ENCODE peak calls at places on chromosomes 12 and 14, in ten cellular contexts. One of them, this sample, is unnamed.
A peak's percentile ranks its signal among the peaks of the same experiment; 100 is the strongest.

GRCh38 chr12:27554003-27554402 is 30.0 kb downstream of the PPFIBP1 start:
- DNase-seq in NCI-H460: no peak
- DNase-seq in kidney epithelial cell: no peak
- DNase-seq in T-helper 1 cell: no peak
- DNase-seq in left colon: no peak
- DNase-seq in T-helper 2 cell: no peak
- DNase-seq in gastrocnemius medialis: no peak
- DNase-seq in mucosa of descending colon: no peak
- DNase-seq in fibroblast of mammary gland: no peak
- DNase-seq in brain microvascular endothelial cell: no peak
- DNase-seq in this sample: no peak

GRCh38 chr12:32034045-32034444 is 72.6 kb upstream of the BICD1 start:
- DNase-seq in NCI-H460: no peak
- DNase-seq in kidney epithelial cell: no peak
- DNase-seq in T-helper 1 cell: no peak
- DNase-seq in left colon: no peak
- DNase-seq in T-helper 2 cell: no peak
- DNase-seq in gastrocnemius medialis: no peak
- DNase-seq in mucosa of descending colon: no peak
- DNase-seq in fibroblast of mammary gland: no peak
- DNase-seq in brain microvascular endothelial cell: no peak
- DNase-seq in this sample: no peak

GRCh38 chr14:85416771-85417170 is 113.2 kb upstream of the FLRT2 start:
- DNase-seq in NCI-H460: peak; percentile 76
- DNase-seq in kidney epithelial cell: no peak
- DNase-seq in T-helper 1 cell: no peak
- DNase-seq in left colon: no peak
- DNase-seq in T-helper 2 cell: no peak
- DNase-seq in gastrocnemius medialis: no peak
- DNase-seq in mucosa of descending colon: no peak
- DNase-seq in fibroblast of mammary gland: peak; percentile 84
- DNase-seq in brain microvascular endothelial cell: peak; percentile 80
- DNase-seq in this sample: no peak

GRCh38 chr12:52070243-52070925 is 606 bp downstream of the ATG101 start:
- DNase-seq in NCI-H460: no peak
- DNase-seq in kidney epithelial cell: no peak
- DNase-seq in T-helper 1 cell: no peak
- DNase-seq in left colon: no peak
- DNase-seq in T-helper 2 cell: no peak
- DNase-seq in gastrocnemius medialis: no peak
- DNase-seq in mucosa of descending colon: no peak
- DNase-seq in fibroblast of mammary gland: no peak
- DNase-seq in brain microvascular endothelial cell: no peak
- DNase-seq in this sample: no peak

GRCh38 chr14:99118046-99118721 is 153.8 kb downstream of the BCL11B start:
- DNase-seq in NCI-H460: no peak
- DNase-seq in kidney epithelial cell: no peak
- DNase-seq in T-helper 1 cell: no peak
- DNase-seq in left colon: no peak
- DNase-seq in T-helper 2 cell: no peak
- DNase-seq in gastrocnemius medialis: no peak
- DNase-seq in mucosa of descending colon: no peak
- DNase-seq in fibroblast of mammary gland: no peak
- DNase-seq in brain microvascular endothelial cell: no peak
- DNase-seq in this sample: no peak

GRCh38 chr12:124207617-124208016 is 87.3 kb upstream of the RFLNA start:
- DNase-seq in NCI-H460: no peak
- DNase-seq in kidney epithelial cell: no peak
- DNase-seq in T-helper 1 cell: no peak
- DNase-seq in left colon: no peak
- DNase-seq in T-helper 2 cell: no peak
- DNase-seq in gastrocnemius medialis: no peak
- DNase-seq in mucosa of descending colon: no peak
- DNase-seq in fibroblast of mammary gland: no peak
- DNase-seq in brain microvascular endothelial cell: no peak
- DNase-seq in this sample: no peak

GRCh38 chr14:58106446-58106845 is 45.6 kb downstream of the ARMH4 start:
- DNase-seq in NCI-H460: no peak
- DNase-seq in kidney epithelial cell: no peak
- DNase-seq in T-helper 1 cell: no peak
- DNase-seq in left colon: no peak
- DNase-seq in T-helper 2 cell: no peak
- DNase-seq in gastrocnemius medialis: no peak
- DNase-seq in mucosa of descending colon: no peak
- DNase-seq in fibroblast of mammary gland: no peak
- DNase-seq in brain microvascular endothelial cell: no peak
- DNase-seq in this sample: no peak

GRCh38 chr14:74035556-74035955 is 16.4 kb downstream of the BBOF1 start:
- DNase-seq in NCI-H460: no peak
- DNase-seq in kidney epithelial cell: no peak
- DNase-seq in T-helper 1 cell: no peak
- DNase-seq in left colon: no peak
- DNase-seq in T-helper 2 cell: no peak
- DNase-seq in gastrocnemius medialis: no peak
- DNase-seq in mucosa of descending colon: no peak
- DNase-seq in fibroblast of mammary gland: peak; percentile 77
- DNase-seq in brain microvascular endothelial cell: peak; percentile 32
- DNase-seq in this sample: no peak

GRCh38 chr14:90056821-90057220 is 5.0 kb upstream of the KCNK13 start:
- DNase-seq in NCI-H460: no peak
- DNase-seq in kidney epithelial cell: no peak
- DNase-seq in T-helper 1 cell: no peak
- DNase-seq in left colon: no peak
- DNase-seq in T-helper 2 cell: no peak
- DNase-seq in gastrocnemius medialis: no peak
- DNase-seq in mucosa of descending colon: no peak
- DNase-seq in fibroblast of mammary gland: no peak
- DNase-seq in brain microvascular endothelial cell: no peak
- DNase-seq in this sample: no peak

GRCh38 chr12:24109381-24110039 is 160.0 kb upstream of the SOX5 start:
- DNase-seq in NCI-H460: peak; percentile 3
- DNase-seq in kidney epithelial cell: no peak
- DNase-seq in T-helper 1 cell: peak; percentile 0
- DNase-seq in left colon: no peak
- DNase-seq in T-helper 2 cell: no peak
- DNase-seq in gastrocnemius medialis: no peak
- DNase-seq in mucosa of descending colon: no peak
- DNase-seq in fibroblast of mammary gland: peak; percentile 43
- DNase-seq in brain microvascular endothelial cell: no peak
- DNase-seq in this sample: no peak

GRCh38 chr12:129069886-129070285 is 216.6 kb downstream of the GLT1D1 start:
- DNase-seq in NCI-H460: no peak
- DNase-seq in kidney epithelial cell: no peak
- DNase-seq in T-helper 1 cell: no peak
- DNase-seq in left colon: no peak
- DNase-seq in T-helper 2 cell: no peak
- DNase-seq in gastrocnemius medialis: no peak
- DNase-seq in mucosa of descending colon: no peak
- DNase-seq in fibroblast of mammary gland: no peak
- DNase-seq in brain microvascular endothelial cell: no peak
- DNase-seq in this sample: no peak

GRCh38 chr12:15256760-15257159 is 35.5 kb upstream of the RERG start:
- DNase-seq in NCI-H460: no peak
- DNase-seq in kidney epithelial cell: no peak
- DNase-seq in T-helper 1 cell: no peak
- DNase-seq in left colon: no peak
- DNase-seq in T-helper 2 cell: no peak
- DNase-seq in gastrocnemius medialis: peak; percentile 54
- DNase-seq in mucosa of descending colon: no peak
- DNase-seq in fibroblast of mammary gland: peak; percentile 93
- DNase-seq in brain microvascular endothelial cell: no peak
- DNase-seq in this sample: no peak

GRCh38 chr12:102811125-102811737 is 105.8 kb downstream of the PAH start:
- DNase-seq in NCI-H460: peak; percentile 28
- DNase-seq in kidney epithelial cell: no peak
- DNase-seq in T-helper 1 cell: peak; percentile 10
- DNase-seq in left colon: peak; percentile 5
- DNase-seq in T-helper 2 cell: no peak
- DNase-seq in gastrocnemius medialis: no peak
- DNase-seq in mucosa of descending colon: no peak
- DNase-seq in fibroblast of mammary gland: peak; percentile 2
- DNase-seq in brain microvascular endothelial cell: no peak
- DNase-seq in this sample: no peak

GRCh38 chr12:33427071-33427470 is 12.5 kb downstream of the SYT10 start:
- DNase-seq in NCI-H460: no peak
- DNase-seq in kidney epithelial cell: no peak
- DNase-seq in T-helper 1 cell: no peak
- DNase-seq in left colon: no peak
- DNase-seq in T-helper 2 cell: no peak
- DNase-seq in gastrocnemius medialis: no peak
- DNase-seq in mucosa of descending colon: no peak
- DNase-seq in fibroblast of mammary gland: peak; percentile 0
- DNase-seq in brain microvascular endothelial cell: no peak
- DNase-seq in this sample: no peak

GRCh38 chr12:105053116-105053572 is 31.1 kb downstream of the ALDH1L2 start:
- DNase-seq in NCI-H460: peak; percentile 72
- DNase-seq in kidney epithelial cell: no peak
- DNase-seq in T-helper 1 cell: peak; percentile 80
- DNase-seq in left colon: peak; percentile 81
- DNase-seq in T-helper 2 cell: peak; percentile 57
- DNase-seq in gastrocnemius medialis: peak; percentile 65
- DNase-seq in mucosa of descending colon: no peak
- DNase-seq in fibroblast of mammary gland: peak; percentile 87
- DNase-seq in brain microvascular endothelial cell: peak; percentile 74
- DNase-seq in this sample: peak; percentile 69

GRCh38 chr14:64191756-64192155 is 102.4 kb downstream of the ESR2 start:
- DNase-seq in NCI-H460: peak; percentile 64
- DNase-seq in kidney epithelial cell: peak; percentile 16
- DNase-seq in T-helper 1 cell: no peak
- DNase-seq in left colon: no peak
- DNase-seq in T-helper 2 cell: no peak
- DNase-seq in gastrocnemius medialis: no peak
- DNase-seq in mucosa of descending colon: no peak
- DNase-seq in fibroblast of mammary gland: peak; percentile 92
- DNase-seq in brain microvascular endothelial cell: peak; percentile 94
- DNase-seq in this sample: peak; percentile 33

GRCh38 chr12:90216815-90217214 is 508.2 kb upstream of the ATP2B1 start:
- DNase-seq in NCI-H460: no peak
- DNase-seq in kidney epithelial cell: peak; percentile 7
- DNase-seq in T-helper 1 cell: no peak
- DNase-seq in left colon: no peak
- DNase-seq in T-helper 2 cell: no peak
- DNase-seq in gastrocnemius medialis: no peak
- DNase-seq in mucosa of descending colon: no peak
- DNase-seq in fibroblast of mammary gland: peak; percentile 55
- DNase-seq in brain microvascular endothelial cell: peak; percentile 47
- DNase-seq in this sample: no peak

GRCh38 chr14:46053221-46053620 is 598.4 kb downstream of the RPL10L start:
- DNase-seq in NCI-H460: no peak
- DNase-seq in kidney epithelial cell: no peak
- DNase-seq in T-helper 1 cell: no peak
- DNase-seq in left colon: no peak
- DNase-seq in T-helper 2 cell: no peak
- DNase-seq in gastrocnemius medialis: no peak
- DNase-seq in mucosa of descending colon: no peak
- DNase-seq in fibroblast of mammary gland: peak; percentile 15
- DNase-seq in brain microvascular endothelial cell: no peak
- DNase-seq in this sample: no peak

GRCh38 chr12:117724545-117724944 is 244.2 kb downstream of the KSR2 start:
- DNase-seq in NCI-H460: no peak
- DNase-seq in kidney epithelial cell: no peak
- DNase-seq in T-helper 1 cell: no peak
- DNase-seq in left colon: no peak
- DNase-seq in T-helper 2 cell: no peak
- DNase-seq in gastrocnemius medialis: no peak
- DNase-seq in mucosa of descending colon: no peak
- DNase-seq in fibroblast of mammary gland: peak; percentile 16
- DNase-seq in brain microvascular endothelial cell: no peak
- DNase-seq in this sample: no peak

GRCh38 chr14:73472182-73473114 is 14.1 kb upstream of the NUMB start:
- DNase-seq in NCI-H460: peak; percentile 69
- DNase-seq in kidney epithelial cell: no peak
- DNase-seq in T-helper 1 cell: peak; percentile 60
- DNase-seq in left colon: no peak
- DNase-seq in T-helper 2 cell: no peak
- DNase-seq in gastrocnemius medialis: no peak
- DNase-seq in mucosa of descending colon: no peak
- DNase-seq in fibroblast of mammary gland: peak; percentile 86
- DNase-seq in brain microvascular endothelial cell: no peak
- DNase-seq in this sample: no peak

GRCh38 chr14:104443391-104444158 is 136.0 kb upstream of the C14orf180 start:
- DNase-seq in NCI-H460: no peak
- DNase-seq in kidney epithelial cell: no peak
- DNase-seq in T-helper 1 cell: no peak
- DNase-seq in left colon: no peak
- DNase-seq in T-helper 2 cell: no peak
- DNase-seq in gastrocnemius medialis: no peak
- DNase-seq in mucosa of descending colon: no peak
- DNase-seq in fibroblast of mammary gland: no peak
- DNase-seq in brain microvascular endothelial cell: no peak
- DNase-seq in this sample: no peak

GRCh38 chr12:6730169-6730568 is 6.3 kb downstream of the COPS7A start:
- DNase-seq in NCI-H460: no peak
- DNase-seq in kidney epithelial cell: no peak
- DNase-seq in T-helper 1 cell: no peak
- DNase-seq in left colon: no peak
- DNase-seq in T-helper 2 cell: no peak
- DNase-seq in gastrocnemius medialis: no peak
- DNase-seq in mucosa of descending colon: no peak
- DNase-seq in fibroblast of mammary gland: no peak
- DNase-seq in brain microvascular endothelial cell: no peak
- DNase-seq in this sample: no peak

GRCh38 chr14:61671086-61671485 is 24.2 kb upstream of the HIF1A start:
- DNase-seq in NCI-H460: no peak
- DNase-seq in kidney epithelial cell: no peak
- DNase-seq in T-helper 1 cell: peak; percentile 84
- DNase-seq in left colon: no peak
- DNase-seq in T-helper 2 cell: no peak
- DNase-seq in gastrocnemius medialis: no peak
- DNase-seq in mucosa of descending colon: no peak
- DNase-seq in fibroblast of mammary gland: no peak
- DNase-seq in brain microvascular endothelial cell: no peak
- DNase-seq in this sample: no peak

GRCh38 chr12:123034865-123035264 is 54.4 kb downstream of the ARL6IP4 start:
- DNase-seq in NCI-H460: peak; percentile 22
- DNase-seq in kidney epithelial cell: peak; percentile 77
- DNase-seq in T-helper 1 cell: no peak
- DNase-seq in left colon: no peak
- DNase-seq in T-helper 2 cell: no peak
- DNase-seq in gastrocnemius medialis: no peak
- DNase-seq in mucosa of descending colon: no peak
- DNase-seq in fibroblast of mammary gland: peak; percentile 84
- DNase-seq in brain microvascular endothelial cell: peak; percentile 79
- DNase-seq in this sample: no peak

GRCh38 chr14:78863143-78863542 is 693.0 kb downstream of the NRXN3 start:
- DNase-seq in NCI-H460: peak; percentile 37
- DNase-seq in kidney epithelial cell: no peak
- DNase-seq in T-helper 1 cell: peak; percentile 12
- DNase-seq in left colon: peak; percentile 24
- DNase-seq in T-helper 2 cell: no peak
- DNase-seq in gastrocnemius medialis: no peak
- DNase-seq in mucosa of descending colon: no peak
- DNase-seq in fibroblast of mammary gland: peak; percentile 51
- DNase-seq in brain microvascular endothelial cell: peak; percentile 25
- DNase-seq in this sample: no peak

GRCh38 chr12:76641961-76642360 is 82.4 kb upstream of the OSBPL8 start:
- DNase-seq in NCI-H460: no peak
- DNase-seq in kidney epithelial cell: no peak
- DNase-seq in T-helper 1 cell: no peak
- DNase-seq in left colon: no peak
- DNase-seq in T-helper 2 cell: no peak
- DNase-seq in gastrocnemius medialis: no peak
- DNase-seq in mucosa of descending colon: no peak
- DNase-seq in fibroblast of mammary gland: no peak
- DNase-seq in brain microvascular endothelial cell: no peak
- DNase-seq in this sample: no peak

GRCh38 chr12:130831246-130831645 is 7.8 kb downstream of the STX2 start:
- DNase-seq in NCI-H460: no peak
- DNase-seq in kidney epithelial cell: no peak
- DNase-seq in T-helper 1 cell: no peak
- DNase-seq in left colon: no peak
- DNase-seq in T-helper 2 cell: no peak
- DNase-seq in gastrocnemius medialis: no peak
- DNase-seq in mucosa of descending colon: no peak
- DNase-seq in fibroblast of mammary gland: no peak
- DNase-seq in brain microvascular endothelial cell: no peak
- DNase-seq in this sample: no peak

GRCh38 chr14:76091036-76091435 is 60.7 kb upstream of the GPATCH2L start:
- DNase-seq in NCI-H460: peak; percentile 4
- DNase-seq in kidney epithelial cell: no peak
- DNase-seq in T-helper 1 cell: no peak
- DNase-seq in left colon: peak; percentile 9
- DNase-seq in T-helper 2 cell: no peak
- DNase-seq in gastrocnemius medialis: peak; percentile 88
- DNase-seq in mucosa of descending colon: no peak
- DNase-seq in fibroblast of mammary gland: peak; percentile 36
- DNase-seq in brain microvascular endothelial cell: no peak
- DNase-seq in this sample: no peak

This sample was measured in brain pericyte.